ENCODE peak calls at places on chromosomes 16 and 17, in ten cellular contexts. M is hepatocyte, O is colonic mucosa, P is lower leg skin, C is IMR-90, F is heart right ventricle, A is PC-3, X is tibial artery, B is dorsolateral prefrontal cortex, U is HFF-Myc. W is an unnamed sample.

GRCh38 chr17:8362651-8363332 is 13.7 kb downstream of the KRABD2 start:
- DNase-seq in M (no peak), O (no peak), P (no peak), C (peak; percentile 62), F (no peak), A (no peak), X (no peak), B (no peak), U (no peak), W (no peak)

GRCh38 chr16:89363621-89364393 is 126.6 kb downstream of the ANKRD11 start:
- DNase-seq in M (peak; percentile 63), O (no peak), P (peak; percentile 77), C (peak; percentile 86), F (no peak), A (peak; percentile 59), X (no peak), B (no peak), U (peak; percentile 61), W (no peak)

GRCh38 chr17:74604200-74604599 is 12.1 kb upstream of the CD300LD start:
- DNase-seq in M (no peak), O (no peak), P (no peak), C (no peak), F (no peak), A (no peak), X (no peak), B (no peak), U (no peak), W (no peak)

GRCh38 chr16:84194018-84194417 is 3.1 kb downstream of the ADAD2 start:
- DNase-seq in M (no peak), O (no peak), P (no peak), C (no peak), F (no peak), A (no peak), X (no peak), B (no peak), U (no peak), W (no peak)

GRCh38 chr17:61597606-61598005 is 6.6 kb upstream of the NACA2 start:
- DNase-seq in M (no peak), O (no peak), P (no peak), C (no peak), F (no peak), A (no peak), X (no peak), B (no peak), U (no peak), W (no peak)

GRCh38 chr16:85173077-85173980 is 61.1 kb upstream of the CIBAR2 start:
- DNase-seq in M (peak; percentile 78), O (no peak), P (no peak), C (peak; percentile 97), F (no peak), A (peak; percentile 90), X (no peak), B (no peak), U (no peak), W (no peak)

GRCh38 chr16:86529160-86529559 is 18.8 kb downstream of the FOXF1 start:
- DNase-seq in M (no peak), O (no peak), P (no peak), C (peak; percentile 13), F (no peak), A (no peak), X (no peak), B (no peak), U (no peak), W (no peak)

GRCh38 chr16:80803341-80804060 is 897 bp downstream of the CDYL2 start:
- DNase-seq in M (peak; percentile 53), O (peak; percentile 28), P (no peak), C (no peak), F (peak; percentile 33), A (peak; percentile 12), X (no peak), B (no peak), U (no peak), W (no peak)

GRCh38 chr16:87661561-87661960 is 59.3 kb downstream of the JPH3 start:
- DNase-seq in M (peak; percentile 74), O (no peak), P (no peak), C (peak; percentile 43), F (peak; percentile 46), A (peak; percentile 23), X (no peak), B (no peak), U (no peak), W (no peak)

GRCh38 chr17:17682737-17683675 is 1.7 kb downstream of the RAI1 start:
- DNase-seq in M (peak; percentile 90), O (peak; percentile 78), P (peak; percentile 91), C (peak; percentile 91), F (peak; percentile 72), A (peak; percentile 69), X (peak; percentile 55), B (peak; percentile 63), U (peak; percentile 65), W (no peak)

GRCh38 chr17:61734012-61734411 is 129.3 kb downstream of the BRIP1 start:
- DNase-seq in M (no peak), O (no peak), P (no peak), C (no peak), F (no peak), A (no peak), X (no peak), B (no peak), U (no peak), W (no peak)

GRCh38 chr17:40980594-40980993 is 3.5 kb downstream of the KRT40 start:
- DNase-seq in M (peak; percentile 50), O (no peak), P (no peak), C (peak; percentile 63), F (no peak), A (no peak), X (no peak), B (peak; percentile 38), U (no peak), W (no peak)

GRCh38 chr17:48609754-48610281 is 999 bp downstream of the HOXB7 start:
- DNase-seq in M (no peak), O (no peak), P (no peak), C (no peak), F (no peak), A (no peak), X (no peak), B (no peak), U (no peak), W (no peak)
- H3K4me3 ChIP-seq in M (peak overlapping the region; percentile 11), O (peak overlapping the region; percentile 57), P (peak overlapping the region; percentile 70), C (peak overlapping the region; percentile 61), F (peak overlapping the region; percentile 47), A (no peak overlapping the region), X (peak overlapping the region; percentile 49), B (no peak overlapping the region), U (peak overlapping the region; percentile 30), W (no peak overlapping the region)

GRCh38 chr16:67447508-67448076 is 16.7 kb downstream of the HSD11B2 start:
- DNase-seq in M (no peak), O (peak; percentile 89), P (no peak), C (peak; percentile 42), F (peak; percentile 62), A (peak; percentile 46), X (no peak), B (no peak), U (no peak), W (no peak)
- TF ChIP-seq CTCF in M (peak; percentile 26), O (peak; percentile 67), P (no peak), C (peak; percentile 56), F (no peak), A (peak; percentile 57), X (peak; percentile 18), B (no peak), U (peak; percentile 74), W (peak; percentile 42)

GRCh38 chr17:57257911-57258885 is 1.9 kb downstream of the MSI2 start:
- DNase-seq in M (no peak), O (peak; percentile 28), P (no peak), C (no peak), F (no peak), A (peak; percentile 20), X (no peak), B (no peak), U (no peak), W (no peak)

GRCh38 chr17:57257213-57257873 is 1.0 kb downstream of the MSI2 start:
- DNase-seq in M (no peak), O (peak; percentile 29), P (no peak), C (no peak), F (no peak), A (no peak), X (no peak), B (no peak), U (no peak), W (no peak)

GRCh38 chr17:57261084-57261461 is 4.8 kb downstream of the MSI2 start:
- DNase-seq in M (no peak), O (no peak), P (no peak), C (no peak), F (no peak), A (no peak), X (no peak), B (no peak), U (no peak), W (no peak)

GRCh38 chr17:57260325-57261083 is 4.2 kb downstream of the MSI2 start:
- DNase-seq in M (no peak), O (no peak), P (no peak), C (no peak), F (no peak), A (no peak), X (no peak), B (no peak), U (no peak), W (no peak)

DNA sequence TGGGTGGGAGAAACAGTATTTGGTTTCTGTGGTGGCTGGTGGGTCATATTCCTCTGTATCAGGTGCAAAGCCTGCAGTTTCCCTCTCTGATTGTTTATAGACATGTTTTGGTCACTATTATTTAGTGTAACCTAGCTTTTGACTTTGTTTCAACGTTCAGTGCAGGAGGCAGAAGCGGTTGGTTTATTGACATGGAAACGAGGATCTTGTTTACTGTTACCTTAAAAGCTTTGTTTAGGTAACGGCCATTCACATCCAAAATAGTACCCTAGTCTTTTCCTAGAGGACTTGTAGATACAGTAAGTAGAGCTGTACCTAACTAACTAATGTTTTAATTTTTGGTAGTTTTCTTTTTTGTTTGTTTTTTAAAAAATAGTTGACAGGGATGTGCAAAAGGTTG is 3.5 kb downstream of the MSI2 start:
- DNase-seq in M (no peak), O (no peak), P (no peak), C (no peak), F (no peak), A (no peak), X (no peak), B (no peak), U (no peak), W (no peak)
- H3K4me3 ChIP-seq in M (no peak overlapping the region), O (no peak overlapping the region), P (no peak overlapping the region), C (no peak overlapping the region), F (no peak overlapping the region), A (no peak overlapping the region), X (no peak overlapping the region), B (no peak overlapping the region), U (no peak overlapping the region), W (no peak overlapping the region)

DNA sequence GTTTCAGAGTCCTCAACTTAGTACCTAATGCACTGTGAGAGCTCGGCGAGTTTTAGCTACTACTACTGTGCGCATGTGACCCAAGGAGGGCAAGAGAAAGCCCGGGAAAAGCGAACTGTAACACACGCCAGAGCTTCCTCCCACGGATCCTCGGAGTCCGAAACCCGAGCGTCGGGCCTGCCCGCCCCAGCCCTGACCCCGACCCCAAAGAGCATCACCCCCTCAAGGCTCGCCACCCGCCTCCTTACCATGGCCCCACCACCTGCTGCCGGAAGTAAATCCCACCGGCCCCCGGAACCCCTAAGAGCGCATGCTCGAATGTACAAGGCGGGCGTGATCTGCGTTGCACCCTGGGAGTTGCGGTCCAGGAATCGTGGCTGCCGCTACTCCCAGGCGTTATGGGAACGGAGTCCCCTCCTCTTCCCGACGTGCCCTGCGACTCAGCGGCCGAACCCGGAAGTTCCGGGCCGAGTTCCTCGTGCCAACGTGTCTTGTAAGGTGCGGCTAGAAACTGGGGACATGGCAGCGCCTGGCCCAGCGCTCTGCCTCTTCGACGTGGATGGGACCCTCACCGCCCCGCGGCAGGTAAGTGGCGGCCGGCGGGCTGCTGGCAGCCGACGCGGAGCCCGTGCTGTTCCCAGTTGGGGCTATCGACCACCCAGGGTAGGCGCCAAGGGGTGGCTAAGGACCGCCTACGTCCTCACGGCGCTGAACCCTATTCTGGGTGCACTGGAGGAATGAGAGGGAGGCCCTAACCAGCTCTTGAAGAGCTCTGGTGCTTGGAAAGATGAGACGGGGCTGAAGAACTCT is at the start of the genes PMM2 and TMEM186:
- DNase-seq in M (peak; percentile 98), O (peak; percentile 99), P (peak; percentile 99), C (peak; percentile 95), F (peak; percentile 94), A (peak; percentile 93), X (peak; percentile 96), B (peak; percentile 98), U (peak; percentile 80), W (peak; percentile 92)
- TF ChIP-seq CTCF in M (no peak), O (no peak), P (no peak), C (no peak), F (no peak), A (no peak), X (peak; percentile 41), B (no peak), U (no peak), W (no peak)

W was measured in retinal pigment epithelial cell.